ENCODE peak calls at places on chromosome 14, in five cellular contexts. Y is psoas muscle, T is GM23248, O is cardiac fibroblast, H is RPMI7951. Q is an unnamed sample.

GRCh38 chr14:88919502-88919901 is 95.1 kb downstream of the TTC8 start:
- DNase-seq in O (no peak), Y (no peak), H (peak; percentile 56), T (peak; percentile 29), Q (no peak)

GRCh38 chr14:21191809-21192446 is 36.1 kb upstream of the OR5AU1 start:
- DNase-seq in O (peak; percentile 43), H (peak; percentile 79), T (peak; percentile 75), Y (peak; percentile 81), Q (peak; percentile 79)

GRCh38 chr14:90483551-90483950 is 86.7 kb downstream of the CALM1 start:
- DNase-seq in O (no peak), T (no peak), Y (no peak), H (no peak), Q (peak; percentile 67)

GRCh38 chr14:67539116-67539515 is 6.0 kb downstream of the PLEKHH1 start:
- DNase-seq in H (no peak), T (no peak), O (no peak), Y (no peak), Q (no peak)

GRCh38 chr14:32457213-32457920 is 128.3 kb downstream of the AKAP6 start:
- DNase-seq in O (peak; percentile 83), H (no peak), T (peak; percentile 93), Y (no peak), Q (no peak)

GRCh38 chr14:105533811-105534498 is 7.6 kb downstream of the TMEM121 start:
- DNase-seq in Y (peak; percentile 27), O (no peak), H (no peak), T (no peak), Q (no peak)

GRCh38 chr14:63964063-63964462 is 111.3 kb downstream of the SYNE2 start:
- DNase-seq in T (no peak), H (no peak), Y (no peak), O (no peak), Q (no peak)

GRCh38 chr14:75877292-75877691 is 104.5 kb downstream of the TGFB3 start:
- DNase-seq in T (peak; percentile 94), O (peak; percentile 95), H (peak; percentile 89), Y (no peak), Q (no peak)

GRCh38 chr14:24958271-24958670 is 91.7 kb downstream of the STXBP6 start:
- DNase-seq in T (no peak), Y (no peak), O (no peak), H (peak; percentile 36), Q (no peak)

GRCh38 chr14:38623661-38624060 is 367.8 kb upstream of the CLEC14A start:
- DNase-seq in O (no peak), H (no peak), T (peak; percentile 67), Y (no peak), Q (no peak)

GRCh38 chr14:95490727-95491451 is 25.6 kb downstream of the SYNE3 start:
- DNase-seq in Y (no peak), O (peak; percentile 65), T (peak; percentile 28), H (peak; percentile 34), Q (no peak)